ENCODE peak calls at places on chromosome 16, in four cellular contexts. V is amniotic stem cell; M is non-pigmented ciliary epithelial cell; I is stimulated activated CD8-positive, alpha-beta memory T cell treated with anti-CD3 and anti-CD28 coated beads, Interleukin-4, amount 100 ng/mL, for 4 hours. J is an unnamed sample.

GRCh38 chr16:47247691-47248090 is 103.9 kb upstream of the NETO2 start:
- DNase-seq in V (no peak), M (no peak), I (no peak), J (no peak)

GRCh38 chr16:2084688-2085625 is 37.2 kb downstream of the TSC2 start:
- DNase-seq in V (no peak), M (no peak), I (no peak), J (no peak)

GRCh38 chr16:55257971-55258613 is 65.9 kb upstream of the IRX6 start:
- DNase-seq in V (no peak), M (peak; percentile 3), I (peak; percentile 5), J (peak; percentile 44)

GRCh38 chr16:21301895-21302291 is 23.8 kb upstream of the CRYM start:
- DNase-seq in V (no peak), M (no peak), I (no peak), J (no peak)

GRCh38 chr16:23949630-23950290 is 114.0 kb downstream of the PRKCB start:
- DNase-seq in V (no peak), M (no peak), I (no peak), J (peak; percentile 82)

GRCh38 chr16:83926726-83927397 is 26.2 kb upstream of the OSGIN1 start:
- DNase-seq in V (peak; percentile 37), M (no peak), I (peak; percentile 33), J (peak; percentile 58)

GRCh38 chr16:59848314-59848713 is 1114.2 kb upstream of the GOT2 start:
- DNase-seq in V (no peak), M (no peak), I (no peak), J (no peak)

GRCh38 chr16:69906838-69907301 is 44.3 kb upstream of the CLEC18A start:
- DNase-seq in V (no peak), M (peak; percentile 82), I (no peak), J (no peak)

GRCh38 chr16:78503501-78504110 is 404.2 kb downstream of the WWOX start:
- DNase-seq in V (no peak), M (no peak), I (no peak), J (peak; percentile 17)

GRCh38 chr16:30670072-30670824 is 12.0 kb downstream of the FBRS start:
- DNase-seq in V (no peak), M (no peak), I (no peak), J (no peak)

GRCh38 chr16:29876578-29877249 is 13.7 kb upstream of the CDIPT start:
- DNase-seq in V (no peak), M (no peak), I (no peak), J (peak; percentile 21)

GRCh38 chr16:73125860-73126259 is 77.9 kb upstream of the ZFHX3 start:
- DNase-seq in V (no peak), M (no peak), I (no peak), J (no peak)

GRCh38 chr16:27867122-27868110 is 196.1 kb downstream of the GSG1L start:
- DNase-seq in V (peak; percentile 10), M (peak; percentile 28), I (peak; percentile 3), J (peak; percentile 79)

GRCh38 chr16:85152414-85153030 is 40.2 kb upstream of the CIBAR2 start:
- DNase-seq in V (no peak), M (no peak), I (no peak), J (no peak)

GRCh38 chr16:18789850-18790706 is at the start of gene RPS15A:
- DNase-seq in V (peak; percentile 91), M (peak; percentile 93), I (peak; percentile 77), J (peak; percentile 91)

GRCh38 chr16:57938936-57939871 is 31.7 kb downstream of the CNGB1 start:
- DNase-seq in V (no peak), M (no peak), I (no peak), J (no peak)

GRCh38 chr16:67547423-67548264 is 14.7 kb upstream of the CTCF start:
- DNase-seq in V (no peak), M (no peak), I (no peak), J (no peak)

GRCh38 chr16:23145186-23145585 is 4.1 kb downstream of the USP31 start:
- DNase-seq in V (no peak), M (no peak), I (no peak), J (no peak)

GRCh38 chr16:50313596-50314483 is 47.5 kb downstream of the ADCY7 start:
- DNase-seq in V (no peak), M (no peak), I (no peak), J (peak; percentile 31)

GRCh38 chr16:9007177-9007794 is 43.6 kb upstream of the USP7 start:
- DNase-seq in V (no peak), M (no peak), I (no peak), J (no peak)

GRCh38 chr16:24996301-24996700 is 18.9 kb downstream of the ARHGAP17 start:
- DNase-seq in V (no peak), M (no peak), I (no peak), J (no peak)

GRCh38 chr16:80973991-80974390 is 32.7 kb downstream of the CMC2 start:
- DNase-seq in V (no peak), M (no peak), I (no peak), J (no peak)

GRCh38 chr16:11088432-11088794 is 144.0 kb downstream of the CLEC16A start:
- DNase-seq in V (no peak), M (no peak), I (no peak), J (no peak)

GRCh38 chr16:85296859-85297698 is 184.8 kb upstream of the CIBAR2 start:
- DNase-seq in V (no peak), M (no peak), I (peak; percentile 17), J (peak; percentile 58)

GRCh38 chr16:6099102-6099501 is 1001.5 kb upstream of the EEF2KMT start:
- DNase-seq in V (no peak), M (no peak), I (no peak), J (no peak)

GRCh38 chr16:87653234-87653633 is 50.9 kb downstream of the JPH3 start:
- DNase-seq in V (no peak), M (no peak), I (no peak), J (no peak)

GRCh38 chr16:29025218-29025617 is 40.4 kb downstream of the LAT start:
- DNase-seq in V (no peak), M (no peak), I (no peak), J (peak; percentile 10)

GRCh38 chr16:13168091-13168572 is 266.7 kb downstream of the SHISA9 start:
- DNase-seq in V (no peak), M (no peak), I (no peak), J (no peak)

GRCh38 chr16:49462356-49462988 is 88.9 kb downstream of the C16orf78 start:
- DNase-seq in V (no peak), M (no peak), I (no peak), J (no peak)

GRCh38 chr16:79601092-79601977 is 798 bp upstream of the MAF start:
- DNase-seq in V (no peak), M (no peak), I (no peak), J (no peak)

GRCh38 chr16:30761928-30762902 is at the start of the genes CFAP119 and RNF40:
- DNase-seq in V (peak; percentile 94), M (peak; percentile 91), I (peak; percentile 65), J (peak; percentile 90)

GRCh38 chr16:10368984-10369551 is 16.8 kb upstream of the ATF7IP2 start:
- DNase-seq in V (no peak), M (no peak), I (no peak), J (no peak)

J was measured in stimulated activated naive CD8-positive, alpha-beta T cell treated with anti-CD3 and anti-CD28 coated beads, Interleukin-15, amount 100 ng/mL, for 72 hours.